ENCODE peak calls at places on chromosomes 11 and 22, in six cellular contexts. One of them, this sample, is unnamed. For H3K9me3, the result is how much of the 10 kb centered on the place peaks cover.

GRCh38 chr11:35427158-35427557 is 7.8 kb upstream of the SLC1A2 start:
- DNase-seq in K562: no peak
- DNase-seq in thoracic aorta: no peak
- DNase-seq in colonic mucosa: no peak
- DNase-seq in heart left ventricle: no peak
- DNase-seq in thyroid gland: peak
- DNase-seq in this sample: no peak

GRCh38 chr11:34599406-34599901 is 21.4 kb upstream of the EHF start:
- DNase-seq in thoracic aorta: no peak
- DNase-seq in heart left ventricle: no peak
- DNase-seq in thyroid gland: no peak
- DNase-seq in colonic mucosa: no peak
- DNase-seq in K562: peak
- DNase-seq in this sample: no peak

GRCh38 chr11:33692013-33692504 is 8.6 kb downstream of the C11orf91 start:
- DNase-seq in heart left ventricle: peak
- DNase-seq in colonic mucosa: peak
- DNase-seq in K562: no peak
- DNase-seq in thoracic aorta: no peak
- DNase-seq in thyroid gland: peak
- DNase-seq in this sample: peak

GRCh38 chr22:20127869-20128618 is 3.6 kb upstream of the ZDHHC8 start:
- DNase-seq in thyroid gland: no peak
- DNase-seq in thoracic aorta: no peak
- DNase-seq in heart left ventricle: no peak
- DNase-seq in colonic mucosa: no peak
- DNase-seq in K562: no peak
- DNase-seq in this sample: no peak

GRCh38 chr11:105821366-105821765 is 200.7 kb downstream of the MSANTD4 start:
- DNase-seq in thoracic aorta: no peak
- DNase-seq in colonic mucosa: peak
- DNase-seq in heart left ventricle: no peak
- DNase-seq in K562: no peak
- DNase-seq in thyroid gland: no peak
- DNase-seq in this sample: no peak

GRCh38 chr11:60563553-60564235 is 48.5 kb downstream of the MS4A13 start:
- DNase-seq in colonic mucosa: no peak
- DNase-seq in K562: no peak
- DNase-seq in thyroid gland: no peak
- DNase-seq in thoracic aorta: no peak
- DNase-seq in heart left ventricle: no peak
- DNase-seq in this sample: no peak

GRCh38 chr22:21936151-21936778 is 16.4 kb downstream of the PPM1F start:
- DNase-seq in thyroid gland: peak
- DNase-seq in heart left ventricle: no peak
- DNase-seq in thoracic aorta: no peak
- DNase-seq in colonic mucosa: no peak
- DNase-seq in K562: no peak
- DNase-seq in this sample: peak

GRCh38 chr11:94507485-94507884 is 4.8 kb upstream of the C11orf97 start:
- DNase-seq in heart left ventricle: no peak
- DNase-seq in thyroid gland: no peak
- DNase-seq in K562: no peak
- DNase-seq in thoracic aorta: no peak
- DNase-seq in colonic mucosa: no peak
- DNase-seq in this sample: no peak

GRCh38 chr22:40046126-40046525 is 51.4 kb downstream of the FAM83F start:
- DNase-seq in heart left ventricle: no peak
- DNase-seq in thoracic aorta: no peak
- DNase-seq in colonic mucosa: no peak
- DNase-seq in K562: no peak
- DNase-seq in thyroid gland: no peak
- DNase-seq in this sample: no peak

GRCh38 chr11:79436911-79437273 is 3.9 kb downstream of the TENM4 start:
- DNase-seq in K562: no peak
- DNase-seq in heart left ventricle: no peak
- DNase-seq in thoracic aorta: no peak
- DNase-seq in thyroid gland: no peak
- DNase-seq in colonic mucosa: no peak
- DNase-seq in this sample: no peak

GRCh38 chr11:15289718-15290117 is 175.0 kb downstream of the INSC start:
- DNase-seq in thyroid gland: no peak
- DNase-seq in heart left ventricle: no peak
- DNase-seq in K562: no peak
- DNase-seq in colonic mucosa: no peak
- DNase-seq in thoracic aorta: no peak
- DNase-seq in this sample: no peak

GRCh38 chr11:45638051-45638450 is 27.4 kb downstream of the CHST1 start:
- DNase-seq in thyroid gland: no peak
- DNase-seq in thoracic aorta: no peak
- DNase-seq in K562: no peak
- DNase-seq in heart left ventricle: no peak
- DNase-seq in colonic mucosa: no peak
- DNase-seq in this sample: no peak

GRCh38 chr11:9017773-9018172 is 14.0 kb upstream of the NRIP3 start:
- DNase-seq in thyroid gland: peak
- DNase-seq in thoracic aorta: peak
- DNase-seq in colonic mucosa: peak
- DNase-seq in K562: no peak
- DNase-seq in heart left ventricle: peak
- DNase-seq in this sample: peak

GRCh38 chr22:25365491-25366261 is 146.2 kb downstream of the CRYBB2 start:
- DNase-seq in thyroid gland: no peak
- DNase-seq in K562: no peak
- DNase-seq in thoracic aorta: no peak
- DNase-seq in heart left ventricle: no peak
- DNase-seq in colonic mucosa: no peak
- DNase-seq in this sample: peak

GRCh38 chr11:27347949-27348879 is 14.8 kb downstream of the CCDC34 start:
- DNase-seq in heart left ventricle: no peak
- DNase-seq in colonic mucosa: no peak
- DNase-seq in thyroid gland: no peak
- DNase-seq in K562: no peak
- DNase-seq in thoracic aorta: no peak
- DNase-seq in this sample: no peak

GRCh38 chr11:118434123-118434552 is 2.2 kb upstream of the KMT2A start:
- DNase-seq in colonic mucosa: no peak
- DNase-seq in heart left ventricle: no peak
- DNase-seq in thoracic aorta: no peak
- DNase-seq in K562: no peak
- DNase-seq in thyroid gland: no peak
- DNase-seq in this sample: no peak

GRCh38 chr22:37897805-37898204 is 8.3 kb upstream of the MICALL1 start:
- DNase-seq in thyroid gland: no peak
- DNase-seq in thoracic aorta: no peak
- DNase-seq in heart left ventricle: no peak
- DNase-seq in K562: no peak
- DNase-seq in colonic mucosa: no peak
- DNase-seq in this sample: no peak

GRCh38 chr22:19605508-19606331 is 81.5 kb upstream of the CLDN5 start:
- DNase-seq in K562: peak
- DNase-seq in colonic mucosa: no peak
- DNase-seq in thoracic aorta: no peak
- DNase-seq in thyroid gland: peak
- DNase-seq in heart left ventricle: no peak
- DNase-seq in this sample: no peak

GRCh38 chr11:23765862-23766261 is 731.0 kb upstream of the LUZP2 start:
- DNase-seq in thoracic aorta: no peak
- DNase-seq in colonic mucosa: no peak
- DNase-seq in heart left ventricle: no peak
- DNase-seq in thyroid gland: no peak
- DNase-seq in K562: no peak
- DNase-seq in this sample: no peak

GRCh38 chr11:128779036-128779435 is 85.2 kb downstream of the FLI1 start:
- DNase-seq in heart left ventricle: no peak
- DNase-seq in colonic mucosa: no peak
- DNase-seq in thyroid gland: no peak
- DNase-seq in K562: no peak
- DNase-seq in thoracic aorta: no peak
- DNase-seq in this sample: no peak

GRCh38 chr22:37731804-37732471 is 35.1 kb downstream of the TRIOBP start:
- DNase-seq in thyroid gland: no peak
- DNase-seq in K562: peak
- DNase-seq in heart left ventricle: no peak
- DNase-seq in thoracic aorta: no peak
- DNase-seq in colonic mucosa: peak
- DNase-seq in this sample: no peak

GRCh38 chr11:12134239-12134590 is 23.8 kb downstream of the MICAL2 start:
- DNase-seq in thoracic aorta: no peak
- DNase-seq in heart left ventricle: no peak
- DNase-seq in colonic mucosa: no peak
- DNase-seq in K562: no peak
- DNase-seq in thyroid gland: no peak
- DNase-seq in this sample: peak

GRCh38 chr22:38964306-38964705 is 6.9 kb downstream of the APOBEC3A start:
- DNase-seq in thoracic aorta: no peak
- DNase-seq in thyroid gland: no peak
- DNase-seq in colonic mucosa: no peak
- DNase-seq in K562: no peak
- DNase-seq in heart left ventricle: no peak
- DNase-seq in this sample: no peak

GRCh38 chr22:49264696-49265095 is 563.0 kb downstream of the BRD1 start:
- DNase-seq in colonic mucosa: no peak
- DNase-seq in K562: no peak
- DNase-seq in heart left ventricle: no peak
- DNase-seq in thyroid gland: no peak
- DNase-seq in thoracic aorta: no peak
- DNase-seq in this sample: no peak
- H3K9me3 ChIP-seq in colonic mucosa: under half
- H3K9me3 ChIP-seq in K562: under half
- H3K9me3 ChIP-seq in heart left ventricle: under half
- H3K9me3 ChIP-seq in thyroid gland: under half
- H3K9me3 ChIP-seq in thoracic aorta: under half
- H3K9me3 ChIP-seq in this sample: under half

GRCh38 chr11:130675456-130675855 is 227.0 kb downstream of the ADAMTS15 start:
- DNase-seq in heart left ventricle: peak
- DNase-seq in thyroid gland: peak
- DNase-seq in thoracic aorta: peak
- DNase-seq in colonic mucosa: no peak
- DNase-seq in K562: no peak
- DNase-seq in this sample: peak

GRCh38 chr11:130673698-130674097 is 225.3 kb downstream of the ADAMTS15 start:
- DNase-seq in colonic mucosa: no peak
- DNase-seq in thoracic aorta: no peak
- DNase-seq in heart left ventricle: no peak
- DNase-seq in K562: no peak
- DNase-seq in thyroid gland: no peak
- DNase-seq in this sample: no peak

GRCh38 chr11:130674686-130675085 is 226.2 kb downstream of the ADAMTS15 start:
- DNase-seq in K562: no peak
- DNase-seq in thyroid gland: no peak
- DNase-seq in heart left ventricle: no peak
- DNase-seq in thoracic aorta: no peak
- DNase-seq in colonic mucosa: no peak
- DNase-seq in this sample: no peak

GRCh38 chr11:130677486-130678153 is 229.2 kb downstream of the ADAMTS15 start:
- DNase-seq in thoracic aorta: no peak
- DNase-seq in K562: no peak
- DNase-seq in heart left ventricle: peak
- DNase-seq in thyroid gland: no peak
- DNase-seq in colonic mucosa: no peak
- DNase-seq in this sample: no peak

DNA sequence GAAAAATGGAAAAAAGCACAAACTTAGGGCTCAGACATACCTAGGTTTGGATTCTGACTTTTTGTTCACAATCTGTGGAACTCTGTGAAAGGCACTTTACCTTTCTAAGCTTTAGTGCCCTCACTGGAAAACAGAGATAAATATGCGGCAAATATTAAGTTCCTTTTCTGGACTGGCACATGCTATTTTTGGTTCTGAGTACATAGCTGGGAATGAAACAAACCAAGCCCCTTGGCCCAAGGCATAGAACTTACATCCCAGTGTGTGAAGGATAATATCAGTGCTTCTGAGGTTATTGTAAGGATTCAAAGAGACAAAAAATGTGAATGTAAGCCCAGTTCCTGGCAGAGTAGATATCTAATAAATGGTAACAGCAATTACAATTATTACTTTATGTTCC is 227.5 kb downstream of the ADAMTS15 start:
- DNase-seq in thyroid gland: no peak
- DNase-seq in heart left ventricle: no peak
- DNase-seq in thoracic aorta: no peak
- DNase-seq in K562: no peak
- DNase-seq in colonic mucosa: no peak
- DNase-seq in this sample: no peak
- H3K27ac ChIP-seq in thyroid gland: peak
- H3K27ac ChIP-seq in heart left ventricle: peak
- H3K27ac ChIP-seq in thoracic aorta: peak
- H3K27ac ChIP-seq in K562: no peak
- H3K27ac ChIP-seq in colonic mucosa: no peak
- H3K27ac ChIP-seq in this sample: peak

DNA sequence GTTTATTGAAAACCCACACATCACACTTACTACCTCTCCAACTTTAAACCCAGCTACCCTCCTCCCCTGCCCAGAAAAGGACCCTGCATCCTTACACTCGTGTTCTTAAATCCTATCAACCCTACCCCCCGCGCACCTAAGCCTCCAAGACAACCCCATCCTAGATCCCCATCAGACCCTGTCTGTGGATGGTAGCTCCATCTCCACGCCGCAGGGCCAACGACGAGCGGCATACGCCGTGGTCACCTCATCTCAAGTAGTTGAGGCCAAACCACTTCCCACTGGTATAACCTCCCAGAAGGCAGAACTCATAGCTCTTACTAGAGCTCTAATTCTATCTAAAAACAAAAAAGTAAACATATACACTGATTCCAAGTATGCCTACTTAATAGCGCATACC is 9.4 kb upstream of the OR56A3 start:
- DNase-seq in colonic mucosa: no peak
- DNase-seq in K562: no peak
- DNase-seq in thyroid gland: no peak
- DNase-seq in heart left ventricle: no peak
- DNase-seq in thoracic aorta: no peak
- DNase-seq in this sample: no peak
- H3K9me3 ChIP-seq in colonic mucosa: under half
- H3K9me3 ChIP-seq in K562: under half
- H3K9me3 ChIP-seq in thyroid gland: under half
- H3K9me3 ChIP-seq in heart left ventricle: under half
- H3K9me3 ChIP-seq in thoracic aorta: under half
- H3K9me3 ChIP-seq in this sample: under half

GRCh38 chr11:130435671-130436070 is 7.3 kb upstream of the ADAMTS8 start:
- DNase-seq in thoracic aorta: no peak
- DNase-seq in K562: no peak
- DNase-seq in colonic mucosa: no peak
- DNase-seq in thyroid gland: peak
- DNase-seq in heart left ventricle: no peak
- DNase-seq in this sample: no peak

GRCh38 chr11:130439876-130440275 is 8.6 kb upstream of the ADAMTS15 start:
- DNase-seq in colonic mucosa: no peak
- DNase-seq in heart left ventricle: no peak
- DNase-seq in K562: no peak
- DNase-seq in thyroid gland: no peak
- DNase-seq in thoracic aorta: no peak
- DNase-seq in this sample: no peak

GRCh38 chr11:130439160-130439519 is 9.3 kb upstream of the ADAMTS15 start:
- DNase-seq in thoracic aorta: no peak
- DNase-seq in thyroid gland: no peak
- DNase-seq in heart left ventricle: no peak
- DNase-seq in colonic mucosa: no peak
- DNase-seq in K562: no peak
- DNase-seq in this sample: no peak

GRCh38 chr11:130436171-130436570 is 7.8 kb upstream of the ADAMTS8 start:
- DNase-seq in thoracic aorta: no peak
- DNase-seq in thyroid gland: no peak
- DNase-seq in colonic mucosa: no peak
- DNase-seq in K562: no peak
- DNase-seq in heart left ventricle: no peak
- DNase-seq in this sample: no peak

GRCh38 chr11:130437848-130438247 is 9.4 kb upstream of the ADAMTS8 start:
- DNase-seq in thyroid gland: no peak
- DNase-seq in colonic mucosa: no peak
- DNase-seq in heart left ventricle: no peak
- DNase-seq in thoracic aorta: no peak
- DNase-seq in K562: no peak
- DNase-seq in this sample: no peak
- H3K27ac ChIP-seq in thyroid gland: no peak
- H3K27ac ChIP-seq in colonic mucosa: no peak
- H3K27ac ChIP-seq in heart left ventricle: no peak
- H3K27ac ChIP-seq in thoracic aorta: no peak
- H3K27ac ChIP-seq in K562: no peak
- H3K27ac ChIP-seq in this sample: no peak